ENCODE peak calls at places on chromosomes 1 and 21, in four cellular contexts. I is HCT116, P is transverse colon, L is Panc1. M is an unnamed sample.
A peak's percentile ranks its signal among the peaks of the same experiment; 100 is the strongest.

GRCh38 chr1:230158422-230159291 is 91.6 kb downstream of the GALNT2 start:
- DNase-seq in L (no peak), I (no peak), P (peak; percentile 60), M (peak; percentile 83)

GRCh38 chr1:151975311-151976014 is 18.2 kb downstream of the S100A10 start:
- DNase-seq in L (no peak), I (no peak), P (no peak), M (peak; percentile 55)

GRCh38 chr1:247111636-247112478 is 7.7 kb upstream of the ZNF669 start:
- DNase-seq in L (no peak), I (no peak), P (peak; percentile 69), M (peak; percentile 78)

GRCh38 chr1:171248309-171248708 is at the start of gene FMO1:
- DNase-seq in L (no peak), P (no peak), I (no peak), M (no peak)

GRCh38 chr1:47031059-47031458 is 7.6 kb downstream of the CYP4X1 start:
- DNase-seq in I (no peak), P (no peak), L (no peak), M (no peak)

GRCh38 chr21:20994790-20995189 is 3.4 kb upstream of the NCAM2 start:
- DNase-seq in P (no peak), L (no peak), I (no peak), M (no peak)

GRCh38 chr1:209433649-209434031 is 149.9 kb upstream of the CAMK1G start:
- DNase-seq in I (no peak), L (no peak), P (no peak), M (no peak)

GRCh38 chr1:110918016-110918415 is 45.1 kb downstream of the CD53 start:
- DNase-seq in L (no peak), I (no peak), P (no peak), M (no peak)

GRCh38 chr1:157095091-157095490 is 4.5 kb downstream of the ETV3L start:
- DNase-seq in L (no peak), I (no peak), P (no peak), M (no peak)

GRCh38 chr1:66576645-66577044 is 42.7 kb downstream of the SGIP1 start:
- DNase-seq in I (no peak), L (no peak), P (no peak), M (peak; percentile 40)

GRCh38 chr1:164452549-164452948 is 106.4 kb upstream of the PBX1 start:
- DNase-seq in P (no peak), I (no peak), L (no peak), M (no peak)

GRCh38 chr1:26162220-26162703 is 3.4 kb downstream of the FAM110D start:
- DNase-seq in P (no peak), L (no peak), I (no peak), M (no peak)

GRCh38 chr1:244642526-244642925 is 10.4 kb upstream of the DESI2 start:
- DNase-seq in I (no peak), L (no peak), P (no peak), M (no peak)

GRCh38 chr1:151905070-151905442 is 4.3 kb downstream of the THEM4 start:
- DNase-seq in L (no peak), I (no peak), P (no peak), M (peak; percentile 31)

GRCh38 chr1:206847337-206847834 is 18.0 kb upstream of the IL20 start:
- DNase-seq in I (no peak), P (no peak), L (no peak), M (no peak)

GRCh38 chr1:236850580-236850979 is 55.5 kb downstream of the MTR start:
- DNase-seq in I (no peak), P (no peak), L (no peak), M (no peak)

GRCh38 chr1:161185282-161185682 is 8.0 kb upstream of the B4GALT3 start:
- DNase-seq in P (peak; percentile 83), L (no peak), I (no peak), M (no peak)

GRCh38 chr1:100362821-100363466 is 10.6 kb downstream of the CDC14A start:
- DNase-seq in P (no peak), I (no peak), L (no peak), M (no peak)

GRCh38 chr1:223136086-223136485 is 7.0 kb downstream of the TLR5 start:
- DNase-seq in I (no peak), P (no peak), L (no peak), M (no peak)

GRCh38 chr1:222754386-222755139 is 17.6 kb downstream of the FAM177B start:
- DNase-seq in P (peak; percentile 31), I (no peak), L (peak; percentile 35), M (peak; percentile 71)

GRCh38 chr1:107140703-107141490 is at the start of gene NTNG1:
- DNase-seq in P (no peak), L (no peak), I (no peak), M (peak; percentile 28)

GRCh38 chr1:108847464-108847863 is 9.4 kb downstream of the AKNAD1 start:
- DNase-seq in L (no peak), I (no peak), P (no peak), M (no peak)

GRCh38 chr21:42677339-42678117 is 24.1 kb downstream of the PDE9A start:
- DNase-seq in P (no peak), L (no peak), I (no peak), M (no peak)

GRCh38 chr1:7587726-7588456 is 183.2 kb upstream of the VAMP3 start:
- DNase-seq in I (no peak), L (no peak), P (no peak), M (no peak)

GRCh38 chr1:48498096-48498791 is 26.2 kb upstream of the SPATA6 start:
- DNase-seq in I (peak; percentile 36), L (peak; percentile 57), P (peak; percentile 85), M (peak; percentile 90)

GRCh38 chr1:232982238-232982944 is 32.0 kb downstream of the NTPCR start:
- DNase-seq in I (no peak), P (no peak), L (no peak), M (no peak)

GRCh38 chr1:119080586-119080985 is 59.9 kb downstream of the WARS2 start:
- DNase-seq in L (no peak), I (no peak), P (no peak), M (no peak)

GRCh38 chr1:40739455-40740008 is 44.1 kb upstream of the KCNQ4 start:
- DNase-seq in L (no peak), P (no peak), I (no peak), M (no peak)

GRCh38 chr1:50620680-50621329 is 197.6 kb upstream of the DMRTA2 start:
- DNase-seq in P (peak; percentile 60), L (no peak), I (peak; percentile 61), M (peak; percentile 40)

GRCh38 chr1:2271841-2272655 is 43.9 kb downstream of the SKI start:
- DNase-seq in L (no peak), I (no peak), P (no peak), M (no peak)

GRCh38 chr1:2274231-2274967 is 46.3 kb downstream of the SKI start:
- DNase-seq in L (no peak), I (no peak), P (no peak), M (no peak)

GRCh38 chr1:2272686-2273400 is 44.7 kb downstream of the SKI start:
- DNase-seq in I (no peak), P (no peak), L (no peak), M (no peak)

GRCh38 chr1:2274968-2275475 is 46.9 kb downstream of the SKI start:
- DNase-seq in P (no peak), I (no peak), L (no peak), M (no peak)

GRCh38 chr1:2273401-2274090 is 45.4 kb downstream of the SKI start:
- DNase-seq in L (no peak), I (no peak), P (no peak), M (no peak)
- H3K4me1 ChIP-seq in L (peaks cover 34% of the 10 kb centered on the region), I (peaks cover 9% of the 10 kb centered on the region), P (peaks cover 85% of the 10 kb centered on the region), M (peaks cover 75% of the 10 kb centered on the region)

GRCh38 chr1:175040324-175040910 is 17.2 kb upstream of the MRPS14 start:
- DNase-seq in L (no peak), P (no peak), I (no peak), M (no peak)
- H3K4me1 ChIP-seq in L (no peaks in the 10 kb centered on the region), P (no peaks in the 10 kb centered on the region), I (no peaks in the 10 kb centered on the region), M (no peaks in the 10 kb centered on the region)

DNA sequence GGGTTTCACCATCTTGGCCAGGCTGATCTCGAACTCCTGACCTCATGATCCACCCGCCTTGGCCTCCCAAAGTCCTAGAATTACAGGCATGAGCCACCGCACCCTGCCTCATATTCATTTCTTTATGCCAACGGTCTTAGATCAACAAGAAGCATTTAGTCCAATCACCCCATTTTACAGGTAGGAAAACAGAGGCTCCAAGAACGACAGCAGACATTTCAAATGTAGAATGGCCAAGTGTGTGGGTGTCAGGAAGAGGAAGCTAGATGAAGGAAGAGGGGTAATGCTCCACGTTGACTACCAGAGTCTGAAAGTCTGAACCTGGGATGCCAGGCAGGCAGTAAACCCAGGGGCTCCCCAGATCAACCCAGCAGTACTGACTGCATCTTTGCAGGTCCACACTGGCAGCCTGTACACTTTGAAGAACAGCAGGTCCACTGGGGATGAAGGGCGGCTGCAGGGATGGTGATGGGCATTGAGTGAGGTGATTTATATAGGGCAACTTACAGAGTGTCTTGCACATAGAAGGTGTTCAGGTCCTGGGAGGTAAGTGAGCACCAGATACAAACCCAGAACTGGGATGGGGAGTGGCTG is 120.2 kb downstream of the EPHB2 start:
- DNase-seq in L (no peak), I (no peak), P (no peak), M (no peak)
- H3K4me1 ChIP-seq in L (peaks cover 14% of the 10 kb centered on the region), I (peaks cover 88% of the 10 kb centered on the region), P (peaks cover 3% of the 10 kb centered on the region), M (peaks cover 45% of the 10 kb centered on the region)

GRCh38 chr1:89812992-89813391 is 7.8 kb upstream of the LRRC8D start:
- DNase-seq in I (no peak), L (no peak), P (no peak), M (peak; percentile 52)
- H3K4me1 ChIP-seq in I (no peaks in the 10 kb centered on the region), L (no peaks in the 10 kb centered on the region), P (no peaks in the 10 kb centered on the region), M (no peaks in the 10 kb centered on the region)

DNA sequence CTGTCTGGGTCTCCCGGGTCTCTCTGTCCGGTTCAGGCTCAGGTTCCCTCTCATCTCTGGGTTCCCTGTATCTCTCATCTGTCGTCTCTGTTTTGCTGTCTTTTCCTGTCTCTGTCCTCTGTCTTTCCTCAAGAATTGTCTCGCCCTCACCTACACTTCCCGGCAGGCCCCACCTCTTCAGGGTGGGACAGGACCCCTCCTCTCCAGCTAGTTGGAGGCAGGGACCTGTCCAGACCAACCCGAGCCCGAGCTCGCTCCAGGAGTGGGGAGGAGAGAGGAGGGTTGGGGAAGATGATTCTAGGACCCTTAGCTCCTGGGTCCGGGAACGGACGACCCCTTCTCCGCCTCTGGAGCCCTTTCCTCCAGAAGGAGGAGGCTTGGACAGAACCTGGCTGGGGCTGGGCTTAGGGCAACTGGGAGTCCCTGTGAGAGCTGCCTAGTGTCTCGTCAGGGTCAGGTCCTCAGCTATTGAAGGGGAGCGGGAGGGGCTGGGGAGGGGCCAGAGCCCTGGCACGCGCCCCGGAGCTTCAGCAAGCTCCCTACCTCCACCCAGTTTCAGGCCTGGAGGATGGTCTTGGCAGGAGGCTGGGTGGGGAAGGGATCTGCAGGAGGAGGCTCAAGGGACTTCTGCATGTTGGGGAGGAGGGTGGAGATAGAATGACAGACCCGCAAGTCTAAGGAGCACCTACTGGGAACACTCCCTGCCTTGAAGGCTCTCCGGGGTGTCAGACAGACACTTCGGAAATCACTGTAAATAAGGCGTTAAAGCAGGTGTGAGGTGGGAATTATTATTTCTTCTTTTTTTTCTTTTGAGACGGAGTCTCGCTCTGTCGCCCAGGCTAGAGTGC is 26.3 kb upstream of the EPB41 start:
- DNase-seq in P (peak; percentile 55), I (no peak), L (no peak), M (peak; percentile 66)
- H3K4me1 ChIP-seq in P (peaks cover 22% of the 10 kb centered on the region), I (peaks cover 45% of the 10 kb centered on the region), L (peaks cover 12% of the 10 kb centered on the region), M (peaks cover 16% of the 10 kb centered on the region)

GRCh38 chr1:218815076-218815475 is 358.6 kb upstream of the LYPLAL1 start:
- DNase-seq in P (no peak), L (no peak), I (no peak), M (no peak)
- H3K4me1 ChIP-seq in P (no peaks in the 10 kb centered on the region), L (no peaks in the 10 kb centered on the region), I (peaks cover 9% of the 10 kb centered on the region), M (peaks cover 5% of the 10 kb centered on the region)

GRCh38 chr1:83978056-83978455 is 20.9 kb downstream of the TTLL7 start:
- DNase-seq in I (no peak), L (no peak), P (no peak), M (no peak)
- H3K4me1 ChIP-seq in I (no peaks in the 10 kb centered on the region), L (no peaks in the 10 kb centered on the region), P (no peaks in the 10 kb centered on the region), M (no peaks in the 10 kb centered on the region)

M was measured in hepatocyte.